ENCODE peak calls at places on chromosomes 13 and 19, in nine cellular contexts. K is tibial nerve, O is adrenal gland, E is esophagus squamous epithelium, I is ovary, H is heart left ventricle, M is sigmoid colon, Z is HCT116, D is IMR-90. U is an unnamed sample.
A peak's percentile ranks its signal among the peaks of the same experiment; 100 is the strongest.

GRCh38 chr13:48400820-48401219 is 12.1 kb downstream of the LPAR6 start:
- DNase-seq in O (no peak), I (no peak), M (no peak), D (peak; percentile 46), E (no peak), H (no peak), Z (no peak), K (no peak), U (no peak)

GRCh38 chr13:43153436-43154082 is 130.2 kb downstream of the DNAJC15 start:
- DNase-seq in O (no peak), D (peak; percentile 44), K (no peak), H (no peak), I (no peak), Z (no peak), E (no peak), M (no peak), U (no peak)

GRCh38 chr13:100773429-100773828 is 98.8 kb upstream of the TMTC4 start:
- DNase-seq in K (no peak), E (no peak), M (no peak), I (no peak), O (no peak), Z (no peak), D (no peak), H (no peak), U (no peak)

GRCh38 chr13:79525458-79525857 is 44.5 kb downstream of the NDFIP2 start:
- DNase-seq in D (no peak), O (no peak), K (no peak), Z (no peak), M (no peak), H (no peak), E (no peak), I (no peak), U (no peak)

GRCh38 chr19:8615813-8616596 is 5.5 kb upstream of the ADAMTS10 start:
- DNase-seq in O (peak; percentile 51), K (peak; percentile 36), E (no peak), I (peak; percentile 54), Z (peak; percentile 60), D (peak; percentile 55), H (peak; percentile 61), M (peak; percentile 77), U (no peak)

GRCh38 chr19:5515737-5516136 is 52.0 kb downstream of the TINCR start:
- DNase-seq in H (no peak), O (no peak), I (no peak), E (no peak), K (no peak), Z (no peak), M (no peak), D (no peak), U (no peak)

GRCh38 chr19:5665781-5666513 is 14.4 kb downstream of the MICOS13 start:
- DNase-seq in I (no peak), E (no peak), Z (no peak), D (peak; percentile 84), K (no peak), H (no peak), O (peak; percentile 77), M (no peak), U (no peak)

GRCh38 chr13:114078501-114079451 is 53.6 kb downstream of the RASA3 start:
- DNase-seq in D (peak; percentile 84), I (peak; percentile 32), E (no peak), M (peak; percentile 71), Z (no peak), H (peak; percentile 67), K (peak; percentile 53), O (no peak), U (peak; percentile 61)

GRCh38 chr13:72180253-72180952 is 313.4 kb upstream of the DACH1 start:
- DNase-seq in K (no peak), Z (no peak), M (no peak), E (no peak), I (no peak), H (no peak), D (peak; percentile 0), O (no peak), U (no peak)

GRCh38 chr19:7395360-7395781 is 46.6 kb downstream of the ARHGEF18 start:
- DNase-seq in K (no peak), E (no peak), O (no peak), I (no peak), Z (no peak), M (no peak), H (no peak), D (no peak), U (no peak)

GRCh38 chr13:46334008-46334407 is 53.0 kb downstream of the RUBCNL start:
- DNase-seq in Z (no peak), O (no peak), E (no peak), H (no peak), M (no peak), D (no peak), K (no peak), I (no peak), U (no peak)

GRCh38 chr13:76425930-76426329 is 460.3 kb downstream of the KCTD12 start:
- DNase-seq in M (no peak), E (no peak), Z (no peak), K (no peak), O (no peak), I (no peak), D (peak; percentile 93), H (no peak), U (no peak)

GRCh38 chr13:112885782-112886268 is 83.2 kb upstream of the MCF2L start:
- DNase-seq in K (peak; percentile 56), Z (peak; percentile 37), H (peak; percentile 89), O (peak; percentile 91), E (no peak), M (peak; percentile 84), I (peak; percentile 77), D (peak; percentile 87), U (peak; percentile 65)

DNA sequence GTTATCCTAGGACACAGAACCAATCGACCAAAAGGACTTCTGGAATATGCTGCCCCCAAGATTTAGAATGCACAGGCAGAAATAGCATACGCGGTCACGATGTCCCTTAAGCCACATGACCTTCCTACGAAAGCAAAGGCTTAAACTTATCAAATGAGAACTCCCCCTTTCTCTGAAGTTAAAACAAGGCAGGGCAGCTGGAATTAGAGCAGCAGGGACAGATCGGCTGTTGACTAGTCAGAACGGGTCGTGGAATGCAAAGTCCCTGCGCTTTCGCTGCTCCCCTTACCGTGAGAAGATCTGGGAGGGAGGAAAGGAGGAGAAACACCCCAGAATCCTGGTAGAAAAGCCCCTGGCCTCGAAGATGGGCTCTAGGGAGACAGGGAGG is 799 bp upstream of the USPL1 start:
- DNase-seq in H (peak; percentile 76), Z (peak; percentile 78), O (peak; percentile 86), D (peak; percentile 89), E (no peak), I (no peak), M (peak; percentile 88), K (peak; percentile 52), U (peak; percentile 77)
- TF ChIP-seq POLR2A in H (no peak), Z (peak; percentile 90), O (peak; percentile 97), D (peak; percentile 94), E (no peak), I (no peak), M (peak; percentile 70), K (peak; percentile 68), U (peak; percentile 92)

GRCh38 chr19:28010656-28011055 is 1202.3 kb downstream of the UQCRFS1 start:
- DNase-seq in I (no peak), E (no peak), O (no peak), K (no peak), M (no peak), D (no peak), Z (no peak), H (no peak), U (no peak)

GRCh38 chr19:28009696-28010095 is 1203.3 kb downstream of the UQCRFS1 start:
- DNase-seq in I (no peak), O (no peak), E (no peak), Z (no peak), H (no peak), D (no peak), K (no peak), M (no peak), U (no peak)

GRCh38 chr19:28014821-28015405 is 1198.0 kb downstream of the UQCRFS1 start:
- DNase-seq in K (no peak), I (no peak), E (no peak), H (no peak), Z (no peak), M (no peak), D (no peak), O (no peak), U (no peak)

GRCh38 chr19:28008695-28009094 is 1204.3 kb downstream of the UQCRFS1 start:
- DNase-seq in D (no peak), H (no peak), I (no peak), M (no peak), O (no peak), K (no peak), E (no peak), Z (no peak), U (no peak)

GRCh38 chr19:28012361-28012760 is 1200.6 kb downstream of the UQCRFS1 start:
- DNase-seq in K (no peak), D (no peak), M (no peak), E (no peak), O (no peak), Z (no peak), H (no peak), I (no peak), U (no peak)
- TF ChIP-seq CTCF in K (no peak), D (no peak), M (no peak), E (no peak), O (no peak), Z (no peak), H (no peak), I (no peak), U (no peak)

GRCh38 chr19:47362321-47362720 is 13.2 kb downstream of the DHX34 start:
- DNase-seq in D (no peak), H (no peak), Z (no peak), E (no peak), O (no peak), I (no peak), K (no peak), M (no peak), U (no peak)

GRCh38 chr19:47357788-47358680 is 8.9 kb downstream of the DHX34 start:
- DNase-seq in H (no peak), M (no peak), I (no peak), O (no peak), E (no peak), D (no peak), Z (no peak), K (no peak), U (no peak)

GRCh38 chr19:47363758-47364529 is 14.8 kb downstream of the DHX34 start:
- DNase-seq in O (no peak), K (no peak), H (no peak), Z (no peak), E (no peak), D (peak; percentile 65), M (no peak), I (no peak), U (no peak)
- H3K27ac ChIP-seq in O (no peak overlapping the region), K (no peak overlapping the region), H (no peak overlapping the region), Z (no peak overlapping the region), E (no peak overlapping the region), D (no peak overlapping the region), M (no peak overlapping the region), I (no peak overlapping the region), U (no peak overlapping the region)

DNA sequence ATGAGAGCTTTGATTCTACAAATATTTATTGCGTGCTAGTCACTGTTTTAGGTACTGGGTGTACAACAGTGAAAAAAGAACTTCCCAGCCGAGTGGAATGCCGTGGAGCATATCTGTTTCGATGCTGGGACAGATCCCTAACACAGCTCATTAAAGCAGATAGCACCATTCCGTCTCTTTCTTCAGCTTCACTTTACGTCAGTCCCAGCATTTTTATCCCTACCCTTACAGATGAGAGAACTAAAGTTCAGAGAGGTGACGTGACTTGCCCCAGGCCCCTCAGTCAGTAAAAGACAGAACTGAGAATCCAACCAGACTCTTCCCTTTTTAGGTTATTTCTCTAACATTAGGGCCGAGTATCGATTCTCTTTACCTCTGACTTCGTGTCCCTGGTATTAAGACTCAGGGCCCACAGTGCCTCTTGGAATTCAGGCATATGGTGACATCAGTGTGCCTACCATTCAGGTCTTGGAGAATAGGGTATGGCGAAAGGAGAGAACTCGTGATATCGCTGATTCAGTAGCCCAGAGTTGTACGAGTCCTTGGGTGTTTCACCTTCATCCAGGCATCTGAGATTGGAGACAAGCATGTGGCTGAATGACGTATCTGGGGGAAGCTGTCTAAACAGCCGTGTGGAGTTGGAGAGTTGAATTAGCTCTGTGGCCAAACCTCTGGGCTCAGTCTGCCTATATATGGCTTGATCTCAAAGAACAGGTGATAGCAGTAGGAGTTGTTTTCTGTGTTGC is 27.1 kb downstream of the ACTN4 start:
- DNase-seq in Z (no peak), K (no peak), O (peak; percentile 86), M (no peak), D (peak; percentile 49), H (no peak), I (no peak), E (no peak), U (peak; percentile 78)
- TF ChIP-seq POLR2A in Z (no peak), K (no peak), O (peak; percentile 62), M (no peak), D (no peak), H (no peak), I (no peak), E (no peak), U (peak; percentile 60)